ENCODE peak calls at places on chromosomes 6 and 20, in ten cellular contexts. J is neural progenitor cell; F is mammary epithelial cell; N is mesenchymal stem cell; P is heart left ventricle; Y is naive thymus-derived CD4-positive, alpha-beta T cell; C is thoracic aorta; E is aorta; M is IMR-90; H is cardiac muscle cell. G is an unnamed sample. For H3K4me1 and H3K9me3, the result is how much of the 10 kb centered on the place peaks cover.

GRCh38 chr6:125255201-125255600 is 46.6 kb downstream of the HDDC2 start:
- DNase-seq in F (peak), H (no peak), J (no peak), E (no peak), P (no peak), M (peak), C (no peak), Y (no peak), N (no peak), G (no peak)

GRCh38 chr6:56374841-56375369 is 127.5 kb upstream of the COL21A1 start:
- DNase-seq in F (peak), M (peak), P (peak), J (no peak), H (peak), N (peak), Y (no peak), E (peak), C (no peak), G (no peak)

GRCh38 chr6:72724545-72724944 is 102.7 kb downstream of the KCNQ5 start:
- DNase-seq in F (no peak), E (no peak), P (no peak), N (no peak), C (no peak), H (no peak), M (no peak), J (no peak), Y (no peak), G (no peak)

GRCh38 chr6:166515072-166515810 is 71.2 kb downstream of the RAMACL start:
- DNase-seq in Y (no peak), N (peak), J (no peak), H (peak), P (no peak), E (no peak), M (peak), C (no peak), F (peak), G (peak)

GRCh38 chr6:52435345-52435744 is 15.2 kb downstream of the EFHC1 start:
- DNase-seq in J (no peak), N (no peak), P (no peak), E (no peak), F (no peak), M (no peak), Y (no peak), C (no peak), H (no peak), G (no peak)

GRCh38 chr6:156660389-156660788 is 116.8 kb upstream of the ARID1B start:
- DNase-seq in N (no peak), H (no peak), Y (no peak), F (no peak), J (no peak), P (no peak), E (no peak), M (no peak), C (no peak), G (no peak)

GRCh38 chr20:25659999-25660398 is 36.2 kb upstream of the NANP start:
- DNase-seq in C (no peak), M (no peak), Y (no peak), N (no peak), F (no peak), P (no peak), H (no peak), J (no peak), E (no peak), G (no peak)

GRCh38 chr6:122028933-122029332 is 370.5 kb upstream of the HSF2 start:
- DNase-seq in J (no peak), F (peak), H (no peak), E (no peak), P (no peak), M (no peak), Y (no peak), N (no peak), C (no peak), G (no peak)

GRCh38 chr20:45059022-45059728 is 41.8 kb downstream of the KCNS1 start:
- DNase-seq in P (no peak), J (no peak), M (peak), H (peak), N (peak), E (no peak), C (no peak), Y (no peak), F (peak), G (no peak)

GRCh38 chr20:61958773-61959172 is 106.9 kb downstream of the TAF4 start:
- DNase-seq in F (no peak), M (no peak), C (no peak), H (no peak), N (no peak), J (no peak), Y (no peak), P (peak), E (no peak), G (no peak)

GRCh38 chr20:35253010-35253409 is 24.9 kb downstream of the MMP24OS start:
- DNase-seq in J (no peak), F (no peak), N (no peak), E (no peak), M (no peak), Y (no peak), H (no peak), C (no peak), P (no peak), G (no peak)

GRCh38 chr20:3093861-3094361 is 9.4 kb upstream of the AVP start:
- DNase-seq in P (no peak), J (no peak), C (no peak), M (no peak), N (no peak), F (no peak), H (no peak), E (no peak), Y (peak), G (peak)

DNA sequence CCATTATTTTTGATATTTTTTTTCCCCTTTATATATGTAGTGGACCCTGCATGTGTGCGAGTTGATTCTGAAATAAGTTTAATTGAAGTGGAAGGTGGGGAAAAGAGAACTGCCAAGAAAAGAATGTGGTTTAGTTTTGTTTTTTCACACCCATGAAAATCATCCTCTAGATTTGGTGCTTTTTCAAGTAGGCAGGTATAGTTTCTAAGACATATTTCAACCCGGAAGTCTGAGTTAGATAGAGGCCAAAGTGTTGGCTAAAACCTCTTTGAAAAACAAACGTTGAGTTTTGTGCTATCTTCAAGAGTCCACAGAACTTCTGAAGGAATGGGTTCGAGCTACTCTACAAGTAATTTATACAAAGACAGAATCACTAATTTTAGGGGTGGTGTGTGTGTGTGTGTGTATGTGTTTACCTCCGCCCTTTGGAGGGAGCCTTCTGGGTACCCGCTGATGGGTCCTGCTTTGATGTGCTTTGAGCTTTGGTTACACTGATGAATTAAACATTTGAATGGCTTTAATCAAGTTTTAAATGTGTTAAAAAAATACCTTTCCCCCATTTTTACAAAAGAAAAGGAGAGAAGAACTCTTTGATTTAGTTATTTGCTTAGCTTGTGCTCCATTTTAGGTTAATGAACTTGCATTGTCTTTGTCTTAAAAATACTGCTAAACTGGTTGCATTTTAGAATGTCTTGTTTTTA is 2.5 kb downstream of the RREB1 start:
- DNase-seq in J (no peak), H (no peak), E (no peak), Y (no peak), N (no peak), P (no peak), M (no peak), C (no peak), F (no peak), G (no peak)
- H3K4me1 ChIP-seq in J (under half), H (under half), E (under half), Y (under half), N (under half), P (under half), M (under half), C (under half), F (under half), G (half or more)

GRCh38 chr20:55135923-55136322 is 660.5 kb downstream of the DOK5 start:
- DNase-seq in P (no peak), E (no peak), N (no peak), F (no peak), Y (no peak), J (no peak), M (no peak), H (no peak), C (no peak), G (no peak)

DNA sequence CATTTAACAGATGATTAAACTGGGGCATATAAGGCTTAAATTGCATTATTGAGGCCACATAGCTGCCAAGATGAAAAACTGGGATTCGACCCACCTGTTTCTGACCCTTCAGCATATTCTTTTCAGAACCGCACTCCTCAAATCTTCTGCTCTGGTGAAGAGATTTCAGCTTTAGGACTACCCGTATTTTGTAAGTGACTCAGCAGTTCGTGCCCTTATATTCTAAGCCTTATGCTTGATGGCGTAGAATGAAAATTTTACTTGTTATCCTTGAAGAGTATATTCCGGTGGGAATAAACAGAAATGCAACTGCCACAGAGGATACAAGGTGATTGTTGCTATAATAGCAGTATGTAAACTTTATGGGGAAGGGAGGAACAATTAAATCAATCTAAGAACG is 657.1 kb downstream of the DOK5 start:
- DNase-seq in M (no peak), F (no peak), J (no peak), Y (no peak), C (no peak), E (no peak), N (no peak), P (no peak), H (no peak), G (no peak)
- H3K9me3 ChIP-seq in M (under half), F (under half), J (under half), Y (under half), C (under half), E (under half), N (under half), P (under half), H (under half), G (under half)

GRCh38 chr6:64334646-64335045 is 699.0 kb downstream of the PHF3 start:
- DNase-seq in M (peak), P (no peak), H (peak), F (no peak), N (no peak), E (no peak), Y (no peak), J (no peak), C (no peak), G (no peak)

GRCh38 chr6:64330694-64331309 is 695.2 kb downstream of the PHF3 start:
- DNase-seq in E (peak), H (peak), P (no peak), J (peak), F (peak), M (peak), C (no peak), Y (no peak), N (peak), G (no peak)

DNA sequence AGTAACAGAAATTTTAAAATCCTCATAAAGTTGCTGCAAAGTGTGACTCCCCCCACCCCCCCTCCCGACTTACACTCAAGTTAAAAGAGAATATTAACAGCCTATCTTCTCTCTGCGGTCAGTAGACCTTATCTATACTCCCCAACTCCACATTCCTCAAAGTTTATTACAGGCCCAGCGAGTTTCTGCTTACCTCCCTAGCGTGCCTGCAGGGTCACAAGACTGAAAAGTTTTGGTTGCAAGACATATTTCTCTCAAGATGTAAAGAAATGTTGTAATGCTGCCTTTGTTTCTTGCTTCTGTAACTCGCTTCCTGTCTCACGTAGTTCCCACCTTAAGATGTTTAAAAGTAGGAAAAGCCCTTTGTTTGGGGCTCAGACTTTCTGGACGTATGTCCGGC is 699.6 kb downstream of the PHF3 start:
- DNase-seq in H (peak), J (no peak), C (no peak), P (no peak), N (no peak), M (no peak), Y (no peak), E (no peak), F (no peak), G (no peak)
- H3K4me1 ChIP-seq in H (under half), J (under half), C (under half), P (under half), N (under half), M (under half), Y (under half), E (under half), F (under half), G (under half)

GRCh38 chr20:57076951-57077350 is 189.5 kb downstream of the BMP7 start:
- DNase-seq in N (no peak), E (no peak), M (no peak), J (no peak), C (no peak), P (no peak), Y (no peak), F (no peak), H (peak), G (no peak)

GRCh38 chr20:57074386-57074785 is 192.1 kb downstream of the BMP7 start:
- DNase-seq in N (no peak), E (no peak), F (no peak), J (no peak), C (no peak), H (no peak), M (no peak), Y (no peak), P (no peak), G (no peak)

GRCh38 chr20:57078101-57078500 is 188.3 kb downstream of the BMP7 start:
- DNase-seq in P (no peak), F (no peak), Y (no peak), M (no peak), H (no peak), E (no peak), N (peak), C (no peak), J (no peak), G (no peak)

GRCh38 chr20:57075181-57075580 is 191.3 kb downstream of the BMP7 start:
- DNase-seq in P (no peak), H (no peak), C (no peak), E (no peak), J (no peak), F (no peak), N (no peak), M (no peak), Y (no peak), G (no peak)

DNA sequence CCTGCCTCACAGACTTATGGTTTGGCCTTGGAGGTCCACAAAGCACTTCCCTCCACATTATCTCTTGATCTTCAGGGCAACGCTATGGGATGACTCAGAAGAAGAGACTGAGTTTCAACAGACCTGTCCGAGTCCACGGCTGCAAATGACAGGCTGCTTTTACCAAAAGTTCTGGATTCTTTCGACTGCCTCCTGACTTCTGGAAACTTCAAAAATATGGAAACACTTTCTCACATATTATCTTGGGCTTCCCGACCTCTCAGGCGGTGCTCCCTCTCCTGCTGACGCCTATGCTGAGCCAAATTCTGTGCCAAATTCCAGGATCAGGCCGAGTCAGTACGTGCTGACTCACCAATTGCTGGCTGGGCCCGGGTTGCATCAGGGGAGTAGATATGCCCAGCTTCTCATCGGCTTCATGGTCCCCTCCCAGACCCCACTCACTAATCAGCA is 190.2 kb downstream of the BMP7 start:
- DNase-seq in J (no peak), Y (no peak), P (no peak), F (peak), H (peak), C (no peak), E (no peak), N (peak), M (no peak), G (no peak)
- H3K9me3 ChIP-seq in J (under half), Y (under half), P (under half), F (under half), H (under half), C (under half), E (under half), N (under half), M (under half), G (under half)

GRCh38 chr20:58116505-58116904 is 111.9 kb downstream of the ANKRD60 start:
- DNase-seq in C (no peak), J (no peak), P (no peak), H (no peak), E (no peak), F (no peak), Y (no peak), M (no peak), N (no peak), G (no peak)
- H3K4me1 ChIP-seq in C (under half), J (under half), P (under half), H (under half), E (under half), F (under half), Y (under half), M (under half), N (under half), G (under half)